ENCODE peak calls at places on chromosome 1, in four cellular contexts. D is memory B cell, H is lung microvascular endothelial cell, V is NCI-H1092. G is an unnamed sample.
A peak's percentile ranks its signal among the peaks of the same experiment; 100 is the strongest.

GRCh38 chr1:184212649-184213314 is 161.3 kb downstream of the TSEN15 start:
- DNase-seq in D (no peak), H (no peak), V (no peak), G (no peak)

GRCh38 chr1:237235080-237235479 is 193.1 kb downstream of the RYR2 start:
- DNase-seq in D (no peak), H (no peak), V (no peak), G (no peak)

GRCh38 chr1:237258871-237259270 is 216.9 kb downstream of the RYR2 start:
- DNase-seq in D (no peak), H (no peak), V (no peak), G (no peak)

GRCh38 chr1:35605071-35605881 is 32.2 kb downstream of the TFAP2E start:
- DNase-seq in D (no peak), H (no peak), V (no peak), G (no peak)

GRCh38 chr1:203408485-203409229 is 57.7 kb upstream of the FMOD start:
- DNase-seq in D (no peak), H (peak; percentile 82), V (no peak), G (peak; percentile 7)

GRCh38 chr1:203166192-203166940 is 9.3 kb downstream of the MYBPH start:
- DNase-seq in D (no peak), H (no peak), V (no peak), G (no peak)

GRCh38 chr1:208431721-208432120 is 187.5 kb upstream of the PLXNA2 start:
- DNase-seq in D (no peak), H (no peak), V (no peak), G (no peak)

GRCh38 chr1:206587904-206588303 is 24.4 kb downstream of the EIF2D start:
- DNase-seq in D (no peak), H (no peak), V (no peak), G (no peak)

GRCh38 chr1:172450524-172450885 is 6.6 kb upstream of the PIGC start:
- DNase-seq in D (no peak), H (no peak), V (no peak), G (no peak)

GRCh38 chr1:1777510-1777909 is 760 bp downstream of the NADK start:
- DNase-seq in D (no peak), H (no peak), V (no peak), G (no peak)